ENCODE peak calls at places on chromosome 14, in nine cellular contexts. S is heart left ventricle, N is upper lobe of right lung, C is fibroblast of pulmonary artery, G is body of pancreas, X is coronary artery, D is endothelial cell, H is IMR-90, B is GM13977. P is an unnamed sample.

GRCh38 chr14:69183735-69184134 is 7.6 kb upstream of the EXD2 start:
- DNase-seq in S (no peak), N (no peak), C (peak), G (no peak), X (no peak), D (no peak), H (peak), B (no peak), P (no peak)

GRCh38 chr14:36986407-36986806 is 186.0 kb downstream of the SLC25A21 start:
- DNase-seq in S (no peak), N (no peak), C (no peak), G (no peak), X (no peak), D (no peak), H (no peak), B (no peak), P (no peak)

GRCh38 chr14:57875296-57875695 is 9.4 kb upstream of the SLC35F4 start:
- DNase-seq in S (no peak), N (no peak), C (no peak), G (no peak), X (no peak), D (no peak), H (no peak), B (no peak), P (no peak)

GRCh38 chr14:54532111-54533012 is 22.7 kb downstream of the CGRRF1 start:
- DNase-seq in S (no peak), N (no peak), C (no peak), G (no peak), X (no peak), D (no peak), H (no peak), B (peak), P (no peak)

GRCh38 chr14:53599221-53599945 is 357.2 kb downstream of the BMP4 start:
- DNase-seq in S (no peak), N (no peak), C (no peak), G (no peak), X (no peak), D (no peak), H (peak), B (no peak), P (no peak)

GRCh38 chr14:61584258-61584657 is 111.1 kb upstream of the HIF1A start:
- DNase-seq in S (no peak), N (no peak), C (peak), G (no peak), X (no peak), D (no peak), H (peak), B (no peak), P (no peak)

GRCh38 chr14:51977075-51977474 is 12.3 kb upstream of the RTRAF start:
- DNase-seq in S (no peak), N (no peak), C (peak), G (no peak), X (no peak), D (no peak), H (peak), B (no peak), P (no peak)

GRCh38 chr14:104885973-104886689 is 21.1 kb downstream of the CEP170B start:
- DNase-seq in S (no peak), N (no peak), C (no peak), G (peak), X (no peak), D (peak), H (no peak), B (no peak), P (no peak)

GRCh38 chr14:79333198-79333546 is 878.1 kb downstream of the DIO2 start:
- DNase-seq in S (no peak), N (no peak), C (no peak), G (no peak), X (no peak), D (no peak), H (no peak), B (no peak), P (no peak)

GRCh38 chr14:100025111-100025510 is 40.1 kb upstream of the EVL start:
- DNase-seq in S (no peak), N (peak), C (peak), G (peak), X (no peak), D (peak), H (peak), B (peak), P (no peak)
- TF ChIP-seq CTCF in S (no peak), N (peak), C (peak), G (no peak), X (no peak), D (no peak), H (peak), B (peak), P (peak)

DNA sequence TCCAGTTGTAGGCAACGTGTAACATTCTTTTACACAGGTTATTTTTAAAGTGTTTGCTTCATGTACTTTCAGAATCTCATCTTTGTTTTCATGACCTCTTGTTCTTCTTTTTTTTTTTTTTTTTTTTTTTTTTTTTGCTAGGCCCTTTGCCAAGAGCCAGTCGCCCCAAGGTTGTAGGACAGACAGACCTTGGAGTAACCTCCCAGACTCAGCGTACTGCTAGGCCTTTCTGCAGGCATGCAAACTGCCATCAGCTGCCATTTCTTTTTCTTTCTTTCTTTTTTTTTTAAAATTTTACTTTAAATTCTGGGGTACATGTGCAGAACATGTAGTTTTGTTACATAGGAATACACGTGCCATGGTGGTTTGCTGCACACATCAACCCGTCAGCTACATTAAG is 452.3 kb upstream of the MDGA2 start:
- DNase-seq in S (no peak), N (no peak), C (no peak), G (no peak), X (no peak), D (no peak), H (no peak), B (no peak), P (no peak)
- TF ChIP-seq CTCF in S (no peak), N (no peak), C (no peak), G (no peak), X (no peak), D (no peak), H (no peak), B (no peak), P (no peak)

GRCh38 chr14:81272322-81272721 is 51.6 kb upstream of the GTF2A1 start:
- DNase-seq in S (no peak), N (no peak), C (no peak), G (no peak), X (no peak), D (no peak), H (no peak), B (no peak), P (no peak)
- TF ChIP-seq CTCF in S (no peak), N (no peak), C (no peak), G (no peak), X (no peak), D (no peak), H (no peak), B (no peak), P (no peak)

GRCh38 chr14:88729159-88729558 is 63.6 kb downstream of the EML5 start:
- DNase-seq in S (no peak), N (no peak), C (no peak), G (no peak), X (no peak), D (no peak), H (peak), B (no peak), P (no peak)
- TF ChIP-seq CTCF in S (no peak), N (no peak), C (peak), G (no peak), X (no peak), D (peak), H (peak), B (peak), P (peak)

P was measured in AG09319.